ENCODE peak calls at places on chromosomes 13 and 19, in seven cellular contexts. G, B, V, O, W, U and C are unnamed samples. For H3K27me3 and H3K4me1, the result is how much of the 10 kb centered on the place peaks cover.

GRCh38 chr19:47240996-47241918 is 10.3 kb upstream of the BBC3 start:
- DNase-seq in G (peak), B (peak), V (peak), O (peak), W (peak), U (peak), C (no peak)

GRCh38 chr19:35295792-35296462 is 4.0 kb downstream of the MAG start:
- DNase-seq in G (no peak), B (no peak), V (no peak), O (no peak), W (no peak), U (no peak), C (no peak)

GRCh38 chr13:106145997-106146864 is 389.2 kb downstream of the EFNB2 start:
- DNase-seq in G (peak), B (no peak), V (peak), O (no peak), W (no peak), U (no peak), C (no peak)

GRCh38 chr13:110156186-110157065 is 150.5 kb downstream of the COL4A1 start:
- DNase-seq in G (no peak), B (no peak), V (no peak), O (no peak), W (no peak), U (no peak), C (no peak)

GRCh38 chr13:50131998-50132936 is 117.0 kb downstream of the KCNRG start:
- DNase-seq in G (no peak), B (no peak), V (no peak), O (no peak), W (no peak), U (no peak), C (no peak)

GRCh38 chr13:44470623-44471562 is 97.3 kb downstream of the SERP2 start:
- DNase-seq in G (no peak), B (no peak), V (no peak), O (no peak), W (no peak), U (no peak), C (no peak)

GRCh38 chr13:21556051-21556450 is 47.9 kb downstream of the MICU2 start:
- DNase-seq in G (no peak), B (no peak), V (no peak), O (no peak), W (no peak), U (no peak), C (no peak)

GRCh38 chr19:42326969-42327368 is 1.5 kb downstream of the MEGF8 start:
- DNase-seq in G (no peak), B (no peak), V (no peak), O (no peak), W (no peak), U (no peak), C (no peak)

GRCh38 chr13:68323106-68323505 is 1093.0 kb upstream of the PCDH9 start:
- DNase-seq in G (no peak), B (no peak), V (no peak), O (no peak), W (no peak), U (no peak), C (no peak)

GRCh38 chr13:102626928-102627327 is 30.1 kb downstream of the TPP2 start:
- DNase-seq in G (no peak), B (no peak), V (no peak), O (no peak), W (no peak), U (no peak), C (no peak)

GRCh38 chr19:34265221-34265650 is 10.9 kb downstream of the GARRE1 start:
- DNase-seq in G (no peak), B (no peak), V (no peak), O (peak), W (no peak), U (no peak), C (no peak)

GRCh38 chr19:33376423-33376822 is 2.9 kb downstream of the CEBPG start:
- DNase-seq in G (peak), B (no peak), V (no peak), O (peak), W (peak), U (peak), C (no peak)

GRCh38 chr13:78100481-78100880 is 181.8 kb upstream of the EDNRB start:
- DNase-seq in G (no peak), B (no peak), V (no peak), O (no peak), W (no peak), U (no peak), C (no peak)

GRCh38 chr13:31824705-31825512 is 85.6 kb downstream of the RXFP2 start:
- DNase-seq in G (no peak), B (no peak), V (no peak), O (no peak), W (no peak), U (no peak), C (no peak)

GRCh38 chr13:42574011-42574410 is at the start of gene TNFSF11:
- DNase-seq in G (no peak), B (no peak), V (no peak), O (no peak), W (no peak), U (no peak), C (no peak)

GRCh38 chr19:3073159-3073563 is 10.9 kb upstream of the TLE5 start:
- DNase-seq in G (peak), B (no peak), V (peak), O (no peak), W (no peak), U (peak), C (no peak)

GRCh38 chr13:41053384-41053826 is 7.9 kb upstream of the WBP4 start:
- DNase-seq in G (peak), B (no peak), V (no peak), O (no peak), W (no peak), U (no peak), C (no peak)

GRCh38 chr19:2410023-2410422 is 17.4 kb downstream of the TIMM13 start:
- DNase-seq in G (no peak), B (no peak), V (no peak), O (no peak), W (no peak), U (no peak), C (no peak)

GRCh38 chr19:35134601-35135091 is at the start of gene LGI4:
- DNase-seq in G (no peak), B (no peak), V (no peak), O (no peak), W (no peak), U (peak), C (no peak)

GRCh38 chr19:46428278-46429141 is at the start of gene PNMA8C:
- DNase-seq in G (no peak), B (peak), V (no peak), O (peak), W (no peak), U (peak), C (no peak)

GRCh38 chr19:3404324-3405260 is 38.2 kb downstream of the NFIC start:
- DNase-seq in G (peak), B (peak), V (no peak), O (peak), W (peak), U (peak), C (no peak)

GRCh38 chr19:7550987-7551761 is 15.7 kb downstream of the PNPLA6 start:
- DNase-seq in G (peak), B (peak), V (peak), O (peak), W (no peak), U (peak), C (no peak)

GRCh38 chr13:113990321-113990837 is 16.5 kb upstream of the C13orf46 start:
- DNase-seq in G (no peak), B (no peak), V (no peak), O (no peak), W (peak), U (peak), C (no peak)

GRCh38 chr19:24054044-24054935 is 32.7 kb upstream of the ZNF254 start:
- DNase-seq in G (no peak), B (no peak), V (no peak), O (no peak), W (peak), U (no peak), C (no peak)

GRCh38 chr19:41551711-41552110 is 24.3 kb upstream of the CEACAM21 start:
- DNase-seq in G (no peak), B (no peak), V (no peak), O (no peak), W (no peak), U (no peak), C (no peak)

GRCh38 chr19:15702590-15702930 is 25.3 kb upstream of the OR10H2 start:
- DNase-seq in G (peak), B (peak), V (no peak), O (peak), W (peak), U (peak), C (peak)

GRCh38 chr19:46000497-46001246 is 5.4 kb downstream of the CCDC61 start:
- DNase-seq in G (peak), B (no peak), V (no peak), O (no peak), W (no peak), U (no peak), C (no peak)

GRCh38 chr13:74131206-74131605 is 3.0 kb downstream of the KLF12 start:
- DNase-seq in G (no peak), B (no peak), V (no peak), O (no peak), W (no peak), U (no peak), C (no peak)

GRCh38 chr19:5621945-5622464 is 571 bp downstream of the SAFB2 start:
- DNase-seq in G (peak), B (peak), V (no peak), O (peak), W (peak), U (peak), C (no peak)

GRCh38 chr13:44046428-44046827 is 166.7 kb downstream of the LACC1 start:
- DNase-seq in G (no peak), B (no peak), V (no peak), O (no peak), W (no peak), U (no peak), C (no peak)

GRCh38 chr19:51733742-51734522 is 10.1 kb upstream of the HAS1 start:
- DNase-seq in G (no peak), B (no peak), V (no peak), O (no peak), W (no peak), U (no peak), C (no peak)

GRCh38 chr19:54021363-54021762 is 29.9 kb downstream of the CACNG6 start:
- DNase-seq in G (no peak), B (no peak), V (no peak), O (no peak), W (no peak), U (no peak), C (no peak)

GRCh38 chr19:38478273-38478971 is 44.9 kb downstream of the RYR1 start:
- DNase-seq in G (no peak), B (no peak), V (peak), O (no peak), W (no peak), U (no peak), C (no peak)

GRCh38 chr13:37617162-37617561 is 18.6 kb upstream of the POSTN start:
- DNase-seq in G (no peak), B (no peak), V (no peak), O (no peak), W (no peak), U (no peak), C (no peak)

GRCh38 chr13:27117158-27117557 is 54.5 kb downstream of the USP12 start:
- DNase-seq in G (no peak), B (no peak), V (no peak), O (no peak), W (no peak), U (no peak), C (no peak)

GRCh38 chr19:11673608-11674041 is 65.1 kb downstream of the ZNF823 start:
- DNase-seq in G (peak), B (peak), V (no peak), O (peak), W (no peak), U (peak), C (no peak)

GRCh38 chr13:31199849-31200635 is at the start of gene B3GLCT:
- DNase-seq in G (peak), B (peak), V (peak), O (peak), W (peak), U (peak), C (peak)

GRCh38 chr13:109677206-109677605 is 109.2 kb downstream of the IRS2 start:
- DNase-seq in G (no peak), B (no peak), V (no peak), O (no peak), W (no peak), U (no peak), C (no peak)

GRCh38 chr19:5452594-5453565 is 2.3 kb upstream of the ZNRF4 start:
- DNase-seq in G (no peak), B (no peak), V (peak), O (no peak), W (no peak), U (no peak), C (no peak)

GRCh38 chr13:36297600-36298338 is at the start of gene CCDC169:
- DNase-seq in G (peak), B (peak), V (peak), O (peak), W (peak), U (peak), C (peak)

GRCh38 chr13:36297259-36297599 is 385 bp downstream of the CCDC169 start:
- DNase-seq in G (peak), B (no peak), V (no peak), O (no peak), W (no peak), U (no peak), C (no peak)

GRCh38 chr13:36302289-36302688 is 4.7 kb upstream of the CCDC169 start:
- DNase-seq in G (no peak), B (no peak), V (no peak), O (no peak), W (no peak), U (no peak), C (no peak)

GRCh38 chr13:36294061-36294460 is 3.6 kb downstream of the CCDC169 start:
- DNase-seq in G (no peak), B (no peak), V (no peak), O (no peak), W (no peak), U (no peak), C (no peak)

GRCh38 chr13:36298535-36299068 is 988 bp upstream of the CCDC169 start:
- DNase-seq in G (no peak), B (no peak), V (no peak), O (no peak), W (no peak), U (no peak), C (no peak)
- H3K4me3 ChIP-seq in G (no peak), B (no peak), V (no peak), O (no peak), W (peak), U (peak), C (no peak)

DNA sequence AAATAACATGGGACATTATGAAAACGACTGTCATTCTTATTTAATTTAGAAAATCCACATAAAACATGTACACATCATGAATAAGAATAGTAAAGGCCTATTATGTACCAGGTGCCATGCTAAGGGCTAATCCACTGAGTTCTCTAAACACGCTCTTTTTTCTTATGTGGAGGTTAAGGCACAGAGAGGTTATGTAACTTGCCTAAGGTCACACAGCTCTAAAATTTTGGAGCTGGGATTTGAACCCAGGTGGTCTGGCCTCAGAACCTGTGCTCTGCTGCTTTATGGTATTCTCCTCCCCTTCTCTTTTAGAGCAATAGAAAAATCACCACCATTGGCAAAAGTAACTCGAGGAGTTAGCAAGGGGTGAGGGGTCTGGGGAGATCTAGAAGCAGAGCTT is 156.9 kb upstream of the ZNF536 start:
- DNase-seq in G (no peak), B (no peak), V (no peak), O (no peak), W (no peak), U (no peak), C (no peak)
- H3K27me3 ChIP-seq in G (under half), B (under half), V (under half), O (under half), W (under half), U (under half), C (under half)

GRCh38 chr13:99376924-99377323 is 69.7 kb upstream of the GPR183 start:
- DNase-seq in G (no peak), B (no peak), V (no peak), O (no peak), W (no peak), U (no peak), C (no peak)
- H3K4me1 ChIP-seq in G (under half), B (under half), V (under half), O (under half), W (under half), U (under half), C (under half)

DNA sequence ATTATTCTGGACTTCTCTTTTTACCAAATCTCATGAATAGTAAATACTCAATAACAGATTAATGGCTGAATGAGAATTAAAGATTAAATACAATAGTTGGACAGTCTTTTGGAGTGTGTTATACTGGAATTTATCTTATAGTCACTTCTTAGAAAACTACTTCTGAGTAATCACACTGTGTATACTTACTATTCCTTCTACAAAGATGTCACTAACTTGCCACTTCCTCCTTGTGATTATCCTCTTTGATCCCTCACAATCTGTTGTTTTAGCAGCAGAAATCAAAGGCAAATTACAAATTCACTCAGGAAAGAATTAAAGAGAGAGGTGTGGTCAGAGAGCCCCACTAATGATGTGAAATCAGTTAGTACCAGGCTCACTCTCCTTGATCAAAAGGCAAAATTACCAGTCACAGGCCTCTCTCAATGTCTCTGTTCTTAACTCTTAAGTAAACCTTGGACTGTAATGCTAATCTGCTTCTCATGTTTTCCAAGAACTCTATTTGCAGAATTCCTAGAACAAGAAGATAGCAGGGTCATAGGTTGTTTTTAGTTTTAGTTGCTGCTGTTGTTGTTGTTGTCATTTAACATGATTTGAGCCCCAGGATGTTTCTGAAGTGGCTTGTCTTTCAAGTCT is 37.3 kb upstream of the FNDC3A start:
- DNase-seq in G (no peak), B (no peak), V (no peak), O (no peak), W (no peak), U (no peak), C (no peak)
- H3K4me3 ChIP-seq in G (no peak), B (no peak), V (no peak), O (no peak), W (no peak), U (no peak), C (no peak)

DNA sequence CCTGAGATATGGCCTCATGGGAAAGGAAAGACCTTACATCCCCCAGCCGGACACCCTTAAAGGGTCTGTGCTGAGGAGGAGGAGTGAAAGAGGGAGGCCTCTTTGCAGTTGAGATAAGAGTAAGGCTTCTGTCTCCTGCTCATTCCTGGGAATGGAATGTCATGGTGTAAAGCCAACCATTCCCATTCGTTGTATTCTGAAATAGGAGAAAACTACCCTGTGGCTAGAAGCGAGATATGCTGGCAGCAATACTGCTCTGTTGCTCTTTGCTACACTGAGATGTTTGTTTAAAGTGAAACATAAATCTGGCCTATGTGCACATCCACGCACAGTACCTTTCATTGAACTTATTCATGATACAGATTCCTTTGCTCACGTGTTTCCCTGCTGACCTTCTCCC is 783 bp upstream of the ZNF587B start:
- DNase-seq in G (no peak), B (no peak), V (no peak), O (no peak), W (no peak), U (no peak), C (no peak)
- H3K27me3 ChIP-seq in G (under half), B (under half), V (under half), O (under half), W (under half), U (under half), C (under half)

DNA sequence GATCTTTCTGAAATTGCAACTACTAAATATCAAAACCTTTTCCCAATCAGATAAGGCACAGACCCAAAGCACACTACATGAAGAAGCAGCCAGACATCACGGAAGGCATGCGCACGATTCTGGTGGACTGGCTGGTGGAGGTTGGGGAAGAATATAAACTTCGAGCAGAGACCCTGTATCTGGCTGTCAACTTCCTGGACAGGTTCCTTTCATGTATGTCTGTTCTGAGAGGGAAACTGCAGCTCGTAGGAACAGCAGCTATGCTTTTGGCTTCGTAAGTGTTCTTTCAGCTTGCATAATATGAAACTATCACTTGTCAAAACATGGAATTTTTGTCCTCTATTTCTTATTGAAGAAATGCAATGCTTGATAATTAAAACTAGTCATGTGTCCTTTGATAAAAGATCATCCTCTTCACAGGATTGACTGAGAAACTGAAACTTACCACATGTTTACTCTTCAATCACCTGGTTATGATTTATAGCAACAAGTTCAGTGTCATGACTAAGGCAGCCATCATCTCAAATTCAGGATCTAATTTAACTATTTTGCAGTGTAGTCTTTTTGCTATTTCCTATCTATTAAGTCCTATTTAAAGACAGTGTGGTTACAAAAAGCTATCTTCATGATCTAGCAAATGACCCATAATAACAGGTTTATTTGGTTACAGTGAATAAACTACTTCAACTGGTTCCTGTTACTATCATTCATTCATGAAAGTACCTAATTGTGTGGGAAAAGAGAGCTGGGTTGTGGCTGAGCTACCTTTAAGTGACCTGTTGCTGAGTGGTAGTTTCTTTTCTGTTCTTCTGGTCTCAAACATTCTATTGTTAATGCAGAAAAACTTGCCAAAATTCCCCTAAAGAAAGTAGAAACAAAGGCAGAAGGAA is 6.5 kb downstream of the CCNA1 start:
- DNase-seq in G (no peak), B (no peak), V (no peak), O (no peak), W (no peak), U (no peak), C (no peak)
- H3K4me1 ChIP-seq in G (under half), B (under half), V (under half), O (under half), W (under half), U (under half), C (under half)